ENCODE peak calls at places on chromosomes 1 and 21, in six cellular contexts. U is mammary epithelial cell, A is gastrocnemius medialis, H is heart left ventricle, N is HCT116, P is A549. L is an unnamed sample. For H3K9me3, the result is how much of the 10 kb centered on the place peaks cover.

GRCh38 chr1:89598450-89599331 is 34.2 kb upstream of the LRRC8C start:
- DNase-seq in U (peak), A (no peak), H (no peak), N (peak), P (peak), L (no peak)

GRCh38 chr1:207156095-207156494 is 52.1 kb downstream of the C4BPA start:
- DNase-seq in U (no peak), A (no peak), H (no peak), N (no peak), P (no peak), L (peak)

GRCh38 chr1:167109125-167109524 is 15.2 kb downstream of the STYXL2 start:
- DNase-seq in U (peak), A (no peak), H (no peak), N (no peak), P (no peak), L (no peak)

GRCh38 chr1:173210273-173210672 is 3.1 kb upstream of the TNFSF4 start:
- DNase-seq in U (no peak), A (no peak), H (no peak), N (no peak), P (no peak), L (no peak)

GRCh38 chr1:240474133-240474614 is 137.8 kb downstream of the GREM2 start:
- DNase-seq in U (no peak), A (no peak), H (no peak), N (no peak), P (no peak), L (no peak)

GRCh38 chr1:229341811-229342304 is 989 bp downstream of the CCSAP start:
- DNase-seq in U (no peak), A (no peak), H (peak), N (no peak), P (no peak), L (no peak)

GRCh38 chr1:40389871-40390560 is 16.5 kb downstream of the SMAP2 start:
- DNase-seq in U (no peak), A (peak), H (no peak), N (no peak), P (no peak), L (peak)

GRCh38 chr1:239719642-239720258 is 333.4 kb downstream of the CHRM3 start:
- DNase-seq in U (no peak), A (no peak), H (no peak), N (no peak), P (no peak), L (no peak)

GRCh38 chr1:80448081-80448480 is 1352.7 kb upstream of the ADGRL2 start:
- DNase-seq in U (no peak), A (no peak), H (no peak), N (no peak), P (no peak), L (no peak)

GRCh38 chr1:85656256-85656655 is 52.0 kb downstream of the ZNHIT6 start:
- DNase-seq in U (no peak), A (no peak), H (no peak), N (no peak), P (no peak), L (no peak)

GRCh38 chr1:150152182-150152536 is 2.4 kb downstream of the PLEKHO1 start:
- DNase-seq in U (no peak), A (no peak), H (no peak), N (no peak), P (no peak), L (no peak)

GRCh38 chr1:62318756-62319544 is at the start of gene KANK4:
- DNase-seq in U (no peak), A (no peak), H (no peak), N (no peak), P (peak), L (no peak)

GRCh38 chr1:224922404-224923164 is 6.9 kb upstream of the DNAH14 start:
- DNase-seq in U (peak), A (no peak), H (no peak), N (peak), P (peak), L (no peak)

GRCh38 chr1:219413523-219413922 is 199.4 kb downstream of the ZC3H11B start:
- DNase-seq in U (no peak), A (no peak), H (no peak), N (no peak), P (no peak), L (no peak)

GRCh38 chr1:75426688-75427087 is 184.2 kb downstream of the SLC44A5 start:
- DNase-seq in U (no peak), A (no peak), H (no peak), N (no peak), P (no peak), L (no peak)

GRCh38 chr1:167790117-167790516 is 68.3 kb downstream of the MPZL1 start:
- DNase-seq in U (peak), A (no peak), H (no peak), N (no peak), P (no peak), L (no peak)

GRCh38 chr1:56967900-56968832 is 2.4 kb upstream of the C8B start:
- DNase-seq in U (no peak), A (no peak), H (no peak), N (peak), P (peak), L (no peak)

GRCh38 chr1:207991331-207991914 is 80.5 kb upstream of the CD34 start:
- DNase-seq in U (no peak), A (no peak), H (no peak), N (no peak), P (no peak), L (no peak)

GRCh38 chr1:6580588-6581270 is 935 bp downstream of the ZBTB48 start:
- DNase-seq in U (no peak), A (no peak), H (no peak), N (no peak), P (no peak), L (no peak)

GRCh38 chr1:200724064-200724463 is 14.6 kb upstream of the CAMSAP2 start:
- DNase-seq in U (peak), A (no peak), H (no peak), N (no peak), P (no peak), L (no peak)

GRCh38 chr1:62045579-62045978 is 149.1 kb upstream of the L1TD1 start:
- DNase-seq in U (peak), A (peak), H (no peak), N (no peak), P (no peak), L (no peak)

GRCh38 chr21:27837933-27838332 is 871.0 kb upstream of the ADAMTS5 start:
- DNase-seq in U (no peak), A (no peak), H (no peak), N (no peak), P (no peak), L (no peak)

GRCh38 chr1:116127123-116127847 is 16.1 kb downstream of the MAB21L3 start:
- DNase-seq in U (no peak), A (no peak), H (no peak), N (no peak), P (no peak), L (no peak)

GRCh38 chr1:28441674-28442073 is 64.2 kb upstream of the RCC1 start:
- DNase-seq in U (no peak), A (no peak), H (no peak), N (no peak), P (no peak), L (no peak)

GRCh38 chr1:172585348-172585747 is 52.4 kb downstream of the SUCO start:
- DNase-seq in U (peak), A (no peak), H (no peak), N (no peak), P (no peak), L (no peak)

GRCh38 chr1:36707221-36707620 is 224.5 kb upstream of the CSF3R start:
- DNase-seq in U (no peak), A (no peak), H (no peak), N (no peak), P (no peak), L (no peak)

GRCh38 chr1:177385760-177386698 is 215.3 kb downstream of the BRINP2 start:
- DNase-seq in U (peak), A (no peak), H (no peak), N (no peak), P (no peak), L (no peak)

GRCh38 chr1:20058531-20058930 is 11.5 kb upstream of the PLA2G5 start:
- DNase-seq in U (peak), A (no peak), H (no peak), N (no peak), P (no peak), L (no peak)

GRCh38 chr1:31027693-31028526 is 37.6 kb downstream of the PUM1 start:
- DNase-seq in U (no peak), A (no peak), H (no peak), N (no peak), P (no peak), L (no peak)

GRCh38 chr1:97806996-97807395 is 113.8 kb downstream of the DPYD start:
- DNase-seq in U (no peak), A (no peak), H (no peak), N (no peak), P (no peak), L (no peak)

GRCh38 chr1:110089561-110090275 is 19.2 kb upstream of the ALX3 start:
- DNase-seq in U (no peak), A (no peak), H (no peak), N (no peak), P (no peak), L (no peak)

GRCh38 chr1:109759513-109760334 is 4.0 kb downstream of the EPS8L3 start:
- DNase-seq in U (no peak), A (no peak), H (peak), N (no peak), P (no peak), L (no peak)

GRCh38 chr1:17356387-17356992 is 15.5 kb upstream of the PADI6 start:
- DNase-seq in U (no peak), A (no peak), H (no peak), N (no peak), P (no peak), L (no peak)

GRCh38 chr1:43564617-43565348 is 34.1 kb downstream of the PTPRF start:
- DNase-seq in U (no peak), A (no peak), H (no peak), N (no peak), P (no peak), L (no peak)

GRCh38 chr21:45152265-45152746 is 77.9 kb downstream of the ADARB1 start:
- DNase-seq in U (no peak), A (no peak), H (peak), N (no peak), P (no peak), L (no peak)

GRCh38 chr1:191174298-191174697 is 696.6 kb upstream of the BRINP3 start:
- DNase-seq in U (no peak), A (no peak), H (no peak), N (no peak), P (no peak), L (no peak)
- TF ChIP-seq CTCF in U (no peak), A (no peak), H (no peak), N (no peak), P (no peak), L (no peak)

GRCh38 chr1:209325492-209325891 is 258.0 kb upstream of the CAMK1G start:
- DNase-seq in U (peak), A (no peak), H (no peak), N (no peak), P (no peak), L (no peak)

GRCh38 chr1:209326876-209327275 is 256.6 kb upstream of the CAMK1G start:
- DNase-seq in U (no peak), A (no peak), H (no peak), N (no peak), P (no peak), L (no peak)

GRCh38 chr1:209328178-209328577 is 255.3 kb upstream of the CAMK1G start:
- DNase-seq in U (no peak), A (no peak), H (no peak), N (no peak), P (no peak), L (no peak)

GRCh38 chr1:209323743-209324142 is 259.8 kb upstream of the CAMK1G start:
- DNase-seq in U (peak), A (no peak), H (no peak), N (no peak), P (no peak), L (no peak)

DNA sequence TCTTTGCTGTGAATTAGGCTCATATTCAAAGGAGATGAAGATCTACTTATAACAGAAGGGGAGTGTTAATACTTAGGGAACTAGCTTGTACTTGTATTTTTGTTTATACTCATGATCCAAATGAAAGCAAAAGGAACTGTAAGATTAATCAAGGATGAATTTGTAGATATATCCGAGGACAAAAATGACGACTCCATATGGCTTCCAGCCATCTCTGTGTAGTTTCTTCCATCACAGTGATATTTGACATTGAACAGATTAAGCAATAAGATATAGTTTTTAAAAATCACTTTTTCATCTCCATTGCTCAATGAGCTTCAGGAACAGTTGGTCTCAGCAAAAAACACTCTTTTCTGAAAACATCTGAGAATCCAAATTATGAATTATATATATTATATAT is 257.4 kb upstream of the CAMK1G start:
- DNase-seq in U (no peak), A (no peak), H (no peak), N (no peak), P (no peak), L (no peak)
- H3K9me3 ChIP-seq in U (under half), A (under half), H (under half), N (under half), P (under half), L (under half)

GRCh38 chr21:43318841-43319781 is 107.8 kb downstream of the SIK1 start:
- DNase-seq in U (peak), A (no peak), H (peak), N (no peak), P (no peak), L (no peak)
- H3K27ac ChIP-seq in U (peak), A (peak), H (peak), N (no peak), P (peak), L (no peak)

DNA sequence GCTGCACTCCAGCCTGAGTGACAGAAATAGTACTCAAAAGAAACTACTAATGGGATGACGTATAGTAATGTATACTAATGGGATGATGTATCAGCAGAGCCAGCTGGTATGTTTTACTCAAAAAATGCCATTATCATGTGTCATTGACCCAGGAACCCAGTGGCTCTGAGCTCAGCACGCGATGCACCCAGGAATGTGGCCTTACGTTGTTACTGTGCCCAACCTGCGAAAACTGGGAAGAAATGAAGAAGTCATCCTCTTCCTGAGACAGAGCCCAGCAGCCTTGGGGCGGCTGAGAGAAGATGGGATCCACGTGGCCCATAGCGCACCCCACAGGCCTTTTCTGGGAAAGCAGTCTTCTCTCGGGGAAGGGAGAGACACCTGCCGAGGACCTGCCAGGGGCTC is 8.8 kb downstream of the UBE2J2 start:
- DNase-seq in U (peak), A (no peak), H (no peak), N (no peak), P (no peak), L (no peak)
- TF ChIP-seq CTCF in U (peak), A (no peak), H (no peak), N (no peak), P (no peak), L (no peak)

GRCh38 chr1:2930016-2930815 is 91.1 kb upstream of the ACTRT2 start:
- DNase-seq in U (no peak), A (no peak), H (no peak), N (no peak), P (no peak), L (no peak)

GRCh38 chr1:2928733-2929325 is 92.4 kb upstream of the ACTRT2 start:
- DNase-seq in U (no peak), A (no peak), H (no peak), N (no peak), P (no peak), L (no peak)

GRCh38 chr1:2927995-2928732 is 93.1 kb upstream of the ACTRT2 start:
- DNase-seq in U (no peak), A (no peak), H (no peak), N (no peak), P (no peak), L (peak)

GRCh38 chr1:2930971-2931721 is 90.1 kb upstream of the ACTRT2 start:
- DNase-seq in U (no peak), A (no peak), H (no peak), N (no peak), P (no peak), L (no peak)

GRCh38 chr1:2929335-2929734 is 91.9 kb upstream of the ACTRT2 start:
- DNase-seq in U (no peak), A (no peak), H (no peak), N (no peak), P (no peak), L (no peak)
- H3K9me3 ChIP-seq in U (under half), A (under half), H (under half), N (under half), P (under half), L (under half)

DNA sequence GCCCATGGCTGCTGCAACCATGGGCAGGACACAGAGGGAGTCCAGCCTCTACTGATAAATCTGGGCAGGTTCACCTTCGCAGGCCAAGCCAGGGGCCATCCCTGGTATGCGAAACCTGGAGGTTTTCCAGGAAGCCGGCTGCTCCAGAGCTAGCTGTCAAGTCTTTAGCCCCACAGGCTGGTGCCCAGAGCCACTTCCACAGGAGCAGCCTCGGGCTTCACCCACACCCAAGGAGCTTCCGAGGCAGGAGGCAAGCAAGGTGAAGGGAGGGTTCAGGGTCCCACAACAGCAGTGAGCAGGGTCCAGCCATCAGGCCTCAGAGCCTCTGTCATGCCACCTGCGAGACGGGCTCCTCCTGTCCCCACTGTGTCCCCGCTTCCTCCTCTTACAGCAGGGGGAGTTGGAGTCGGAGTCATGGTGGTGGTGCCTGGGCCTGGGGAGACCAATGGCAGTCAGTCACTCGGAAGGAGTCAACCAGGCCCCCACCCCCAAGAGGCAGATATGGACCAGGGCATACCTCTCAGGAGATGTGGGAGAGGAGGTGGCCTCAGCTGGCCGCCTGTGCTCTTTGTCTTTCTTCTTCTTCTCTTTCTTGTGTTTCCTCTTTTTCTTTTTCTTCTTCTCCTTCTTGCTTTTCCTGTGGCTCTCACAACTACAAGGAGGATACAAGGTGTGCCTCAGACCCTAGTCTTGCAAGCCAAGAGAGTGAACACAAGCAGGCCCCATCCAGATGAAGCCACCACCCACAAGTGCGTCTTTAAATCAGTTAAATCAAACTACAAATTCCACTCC is 2.1 kb downstream of the C1orf35 start:
- DNase-seq in U (no peak), A (no peak), H (peak), N (no peak), P (no peak), L (no peak)
- H3K27ac ChIP-seq in U (no peak), A (no peak), H (peak), N (peak), P (no peak), L (peak)